ENCODE peak calls at places on chromosomes 6 and 20, in seven cellular contexts. One of them, this sample, is unnamed.

GRCh38 chr6:36683145-36683655 is 4.7 kb downstream of the CDKN1A start:
- DNase-seq in amygdala: no peak
- DNase-seq in brain microvascular endothelial cell: no peak
- DNase-seq in stimulated activated effector memory CD8-positive, alpha-beta T cell treated with anti-CD3 and anti-CD28 coated beads, Interleukin-12 subunit alpha, Interleukin-12 subunit beta, amount 100 ng/mL, for 72 hours: no peak
- DNase-seq in fibroblast of pulmonary artery: no peak
- DNase-seq in stimulated activated CD8-positive, alpha-beta memory T cell treated with anti-CD3 and anti-CD28 coated beads, Interleukin-2, amount 100 ng/mL, for 48 hours: no peak
- DNase-seq in head of caudate nucleus: no peak
- DNase-seq in this sample: no peak

GRCh38 chr6:39839445-39839844 is 47.3 kb downstream of the DAAM2 start:
- DNase-seq in amygdala: no peak
- DNase-seq in brain microvascular endothelial cell: no peak
- DNase-seq in stimulated activated effector memory CD8-positive, alpha-beta T cell treated with anti-CD3 and anti-CD28 coated beads, Interleukin-12 subunit alpha, Interleukin-12 subunit beta, amount 100 ng/mL, for 72 hours: no peak
- DNase-seq in fibroblast of pulmonary artery: no peak
- DNase-seq in stimulated activated CD8-positive, alpha-beta memory T cell treated with anti-CD3 and anti-CD28 coated beads, Interleukin-2, amount 100 ng/mL, for 48 hours: no peak
- DNase-seq in head of caudate nucleus: no peak
- DNase-seq in this sample: no peak

GRCh38 chr6:355809-356208 is 35.7 kb upstream of the IRF4 start:
- DNase-seq in amygdala: no peak
- DNase-seq in brain microvascular endothelial cell: no peak
- DNase-seq in stimulated activated effector memory CD8-positive, alpha-beta T cell treated with anti-CD3 and anti-CD28 coated beads, Interleukin-12 subunit alpha, Interleukin-12 subunit beta, amount 100 ng/mL, for 72 hours: no peak
- DNase-seq in fibroblast of pulmonary artery: no peak
- DNase-seq in stimulated activated CD8-positive, alpha-beta memory T cell treated with anti-CD3 and anti-CD28 coated beads, Interleukin-2, amount 100 ng/mL, for 48 hours: no peak
- DNase-seq in head of caudate nucleus: no peak
- DNase-seq in this sample: no peak

GRCh38 chr20:61993058-61993457 is 72.6 kb downstream of the TAF4 start:
- DNase-seq in amygdala: no peak
- DNase-seq in brain microvascular endothelial cell: no peak
- DNase-seq in stimulated activated effector memory CD8-positive, alpha-beta T cell treated with anti-CD3 and anti-CD28 coated beads, Interleukin-12 subunit alpha, Interleukin-12 subunit beta, amount 100 ng/mL, for 72 hours: no peak
- DNase-seq in fibroblast of pulmonary artery: no peak
- DNase-seq in stimulated activated CD8-positive, alpha-beta memory T cell treated with anti-CD3 and anti-CD28 coated beads, Interleukin-2, amount 100 ng/mL, for 48 hours: no peak
- DNase-seq in head of caudate nucleus: no peak
- DNase-seq in this sample: no peak

GRCh38 chr6:135935951-135936601 is 84.6 kb downstream of the PDE7B start:
- DNase-seq in amygdala: no peak
- DNase-seq in brain microvascular endothelial cell: peak; percentile 78
- DNase-seq in stimulated activated effector memory CD8-positive, alpha-beta T cell treated with anti-CD3 and anti-CD28 coated beads, Interleukin-12 subunit alpha, Interleukin-12 subunit beta, amount 100 ng/mL, for 72 hours: no peak
- DNase-seq in fibroblast of pulmonary artery: peak; percentile 40
- DNase-seq in stimulated activated CD8-positive, alpha-beta memory T cell treated with anti-CD3 and anti-CD28 coated beads, Interleukin-2, amount 100 ng/mL, for 48 hours: no peak
- DNase-seq in head of caudate nucleus: peak; percentile 53
- DNase-seq in this sample: no peak

GRCh38 chr20:25054995-25055629 is 2.8 kb downstream of the ACSS1 start:
- DNase-seq in amygdala: no peak
- DNase-seq in brain microvascular endothelial cell: no peak
- DNase-seq in stimulated activated effector memory CD8-positive, alpha-beta T cell treated with anti-CD3 and anti-CD28 coated beads, Interleukin-12 subunit alpha, Interleukin-12 subunit beta, amount 100 ng/mL, for 72 hours: no peak
- DNase-seq in fibroblast of pulmonary artery: no peak
- DNase-seq in stimulated activated CD8-positive, alpha-beta memory T cell treated with anti-CD3 and anti-CD28 coated beads, Interleukin-2, amount 100 ng/mL, for 48 hours: no peak
- DNase-seq in head of caudate nucleus: no peak
- DNase-seq in this sample: no peak

GRCh38 chr6:15779726-15780125 is 116.9 kb upstream of the DTNBP1 start:
- DNase-seq in amygdala: no peak
- DNase-seq in brain microvascular endothelial cell: no peak
- DNase-seq in stimulated activated effector memory CD8-positive, alpha-beta T cell treated with anti-CD3 and anti-CD28 coated beads, Interleukin-12 subunit alpha, Interleukin-12 subunit beta, amount 100 ng/mL, for 72 hours: no peak
- DNase-seq in fibroblast of pulmonary artery: no peak
- DNase-seq in stimulated activated CD8-positive, alpha-beta memory T cell treated with anti-CD3 and anti-CD28 coated beads, Interleukin-2, amount 100 ng/mL, for 48 hours: no peak
- DNase-seq in head of caudate nucleus: no peak
- DNase-seq in this sample: no peak

GRCh38 chr20:37816726-37817125 is 86.2 kb upstream of the VSTM2L start:
- DNase-seq in amygdala: no peak
- DNase-seq in brain microvascular endothelial cell: no peak
- DNase-seq in stimulated activated effector memory CD8-positive, alpha-beta T cell treated with anti-CD3 and anti-CD28 coated beads, Interleukin-12 subunit alpha, Interleukin-12 subunit beta, amount 100 ng/mL, for 72 hours: no peak
- DNase-seq in fibroblast of pulmonary artery: no peak
- DNase-seq in stimulated activated CD8-positive, alpha-beta memory T cell treated with anti-CD3 and anti-CD28 coated beads, Interleukin-2, amount 100 ng/mL, for 48 hours: no peak
- DNase-seq in head of caudate nucleus: no peak
- DNase-seq in this sample: no peak

GRCh38 chr20:36854343-36855240 is 21.3 kb upstream of the TLDC2 start:
- DNase-seq in amygdala: no peak
- DNase-seq in brain microvascular endothelial cell: no peak
- DNase-seq in stimulated activated effector memory CD8-positive, alpha-beta T cell treated with anti-CD3 and anti-CD28 coated beads, Interleukin-12 subunit alpha, Interleukin-12 subunit beta, amount 100 ng/mL, for 72 hours: no peak
- DNase-seq in fibroblast of pulmonary artery: no peak
- DNase-seq in stimulated activated CD8-positive, alpha-beta memory T cell treated with anti-CD3 and anti-CD28 coated beads, Interleukin-2, amount 100 ng/mL, for 48 hours: no peak
- DNase-seq in head of caudate nucleus: no peak
- DNase-seq in this sample: no peak

GRCh38 chr6:63640062-63640461 is 4.5 kb downstream of the PHF3 start:
- DNase-seq in amygdala: no peak
- DNase-seq in brain microvascular endothelial cell: peak; percentile 42
- DNase-seq in stimulated activated effector memory CD8-positive, alpha-beta T cell treated with anti-CD3 and anti-CD28 coated beads, Interleukin-12 subunit alpha, Interleukin-12 subunit beta, amount 100 ng/mL, for 72 hours: no peak
- DNase-seq in fibroblast of pulmonary artery: peak; percentile 43
- DNase-seq in stimulated activated CD8-positive, alpha-beta memory T cell treated with anti-CD3 and anti-CD28 coated beads, Interleukin-2, amount 100 ng/mL, for 48 hours: no peak
- DNase-seq in head of caudate nucleus: no peak
- DNase-seq in this sample: no peak

GRCh38 chr6:112040933-112041332 is 13.0 kb upstream of the CCN6 start:
- DNase-seq in amygdala: no peak
- DNase-seq in brain microvascular endothelial cell: no peak
- DNase-seq in stimulated activated effector memory CD8-positive, alpha-beta T cell treated with anti-CD3 and anti-CD28 coated beads, Interleukin-12 subunit alpha, Interleukin-12 subunit beta, amount 100 ng/mL, for 72 hours: no peak
- DNase-seq in fibroblast of pulmonary artery: peak; percentile 46
- DNase-seq in stimulated activated CD8-positive, alpha-beta memory T cell treated with anti-CD3 and anti-CD28 coated beads, Interleukin-2, amount 100 ng/mL, for 48 hours: no peak
- DNase-seq in head of caudate nucleus: no peak
- DNase-seq in this sample: no peak

GRCh38 chr20:8153281-8153908 is 21.3 kb downstream of the PLCB1 start:
- DNase-seq in amygdala: no peak
- DNase-seq in brain microvascular endothelial cell: peak; percentile 60
- DNase-seq in stimulated activated effector memory CD8-positive, alpha-beta T cell treated with anti-CD3 and anti-CD28 coated beads, Interleukin-12 subunit alpha, Interleukin-12 subunit beta, amount 100 ng/mL, for 72 hours: no peak
- DNase-seq in fibroblast of pulmonary artery: peak; percentile 54
- DNase-seq in stimulated activated CD8-positive, alpha-beta memory T cell treated with anti-CD3 and anti-CD28 coated beads, Interleukin-2, amount 100 ng/mL, for 48 hours: no peak
- DNase-seq in head of caudate nucleus: no peak
- DNase-seq in this sample: no peak

GRCh38 chr6:29724937-29725869 is 2.0 kb downstream of the HLA-F start:
- DNase-seq in amygdala: no peak
- DNase-seq in brain microvascular endothelial cell: no peak
- DNase-seq in stimulated activated effector memory CD8-positive, alpha-beta T cell treated with anti-CD3 and anti-CD28 coated beads, Interleukin-12 subunit alpha, Interleukin-12 subunit beta, amount 100 ng/mL, for 72 hours: peak; percentile 51
- DNase-seq in fibroblast of pulmonary artery: no peak
- DNase-seq in stimulated activated CD8-positive, alpha-beta memory T cell treated with anti-CD3 and anti-CD28 coated beads, Interleukin-2, amount 100 ng/mL, for 48 hours: no peak
- DNase-seq in head of caudate nucleus: no peak
- DNase-seq in this sample: no peak

GRCh38 chr6:1312444-1313363 is 806 bp downstream of the FOXQ1 start:
- DNase-seq in amygdala: no peak
- DNase-seq in brain microvascular endothelial cell: no peak
- DNase-seq in stimulated activated effector memory CD8-positive, alpha-beta T cell treated with anti-CD3 and anti-CD28 coated beads, Interleukin-12 subunit alpha, Interleukin-12 subunit beta, amount 100 ng/mL, for 72 hours: peak; percentile 52
- DNase-seq in fibroblast of pulmonary artery: no peak
- DNase-seq in stimulated activated CD8-positive, alpha-beta memory T cell treated with anti-CD3 and anti-CD28 coated beads, Interleukin-2, amount 100 ng/mL, for 48 hours: no peak
- DNase-seq in head of caudate nucleus: no peak
- DNase-seq in this sample: no peak

GRCh38 chr6:115539531-115539930 is 521.2 kb downstream of the FRK start:
- DNase-seq in amygdala: no peak
- DNase-seq in brain microvascular endothelial cell: no peak
- DNase-seq in stimulated activated effector memory CD8-positive, alpha-beta T cell treated with anti-CD3 and anti-CD28 coated beads, Interleukin-12 subunit alpha, Interleukin-12 subunit beta, amount 100 ng/mL, for 72 hours: no peak
- DNase-seq in fibroblast of pulmonary artery: no peak
- DNase-seq in stimulated activated CD8-positive, alpha-beta memory T cell treated with anti-CD3 and anti-CD28 coated beads, Interleukin-2, amount 100 ng/mL, for 48 hours: no peak
- DNase-seq in head of caudate nucleus: no peak
- DNase-seq in this sample: no peak

GRCh38 chr20:50251992-50252491 is 61.4 kb downstream of the CEBPB start:
- DNase-seq in amygdala: no peak
- DNase-seq in brain microvascular endothelial cell: peak; percentile 24
- DNase-seq in stimulated activated effector memory CD8-positive, alpha-beta T cell treated with anti-CD3 and anti-CD28 coated beads, Interleukin-12 subunit alpha, Interleukin-12 subunit beta, amount 100 ng/mL, for 72 hours: no peak
- DNase-seq in fibroblast of pulmonary artery: no peak
- DNase-seq in stimulated activated CD8-positive, alpha-beta memory T cell treated with anti-CD3 and anti-CD28 coated beads, Interleukin-2, amount 100 ng/mL, for 48 hours: no peak
- DNase-seq in head of caudate nucleus: no peak
- DNase-seq in this sample: no peak

GRCh38 chr6:5215181-5215580 is 45.6 kb downstream of the LYRM4 start:
- DNase-seq in amygdala: no peak
- DNase-seq in brain microvascular endothelial cell: no peak
- DNase-seq in stimulated activated effector memory CD8-positive, alpha-beta T cell treated with anti-CD3 and anti-CD28 coated beads, Interleukin-12 subunit alpha, Interleukin-12 subunit beta, amount 100 ng/mL, for 72 hours: no peak
- DNase-seq in fibroblast of pulmonary artery: peak; percentile 44
- DNase-seq in stimulated activated CD8-positive, alpha-beta memory T cell treated with anti-CD3 and anti-CD28 coated beads, Interleukin-2, amount 100 ng/mL, for 48 hours: no peak
- DNase-seq in head of caudate nucleus: no peak
- DNase-seq in this sample: peak; percentile 31

GRCh38 chr20:24411003-24411402 is 58.4 kb upstream of the SYNDIG1 start:
- DNase-seq in amygdala: no peak
- DNase-seq in brain microvascular endothelial cell: no peak
- DNase-seq in stimulated activated effector memory CD8-positive, alpha-beta T cell treated with anti-CD3 and anti-CD28 coated beads, Interleukin-12 subunit alpha, Interleukin-12 subunit beta, amount 100 ng/mL, for 72 hours: no peak
- DNase-seq in fibroblast of pulmonary artery: no peak
- DNase-seq in stimulated activated CD8-positive, alpha-beta memory T cell treated with anti-CD3 and anti-CD28 coated beads, Interleukin-2, amount 100 ng/mL, for 48 hours: no peak
- DNase-seq in head of caudate nucleus: no peak
- DNase-seq in this sample: no peak

GRCh38 chr20:15827628-15828027 is 745.6 kb downstream of the KIF16B start:
- DNase-seq in amygdala: no peak
- DNase-seq in brain microvascular endothelial cell: no peak
- DNase-seq in stimulated activated effector memory CD8-positive, alpha-beta T cell treated with anti-CD3 and anti-CD28 coated beads, Interleukin-12 subunit alpha, Interleukin-12 subunit beta, amount 100 ng/mL, for 72 hours: no peak
- DNase-seq in fibroblast of pulmonary artery: no peak
- DNase-seq in stimulated activated CD8-positive, alpha-beta memory T cell treated with anti-CD3 and anti-CD28 coated beads, Interleukin-2, amount 100 ng/mL, for 48 hours: no peak
- DNase-seq in head of caudate nucleus: no peak
- DNase-seq in this sample: no peak

GRCh38 chr6:44733146-44733545 is 345.6 kb downstream of the CDC5L start:
- DNase-seq in amygdala: no peak
- DNase-seq in brain microvascular endothelial cell: no peak
- DNase-seq in stimulated activated effector memory CD8-positive, alpha-beta T cell treated with anti-CD3 and anti-CD28 coated beads, Interleukin-12 subunit alpha, Interleukin-12 subunit beta, amount 100 ng/mL, for 72 hours: no peak
- DNase-seq in fibroblast of pulmonary artery: no peak
- DNase-seq in stimulated activated CD8-positive, alpha-beta memory T cell treated with anti-CD3 and anti-CD28 coated beads, Interleukin-2, amount 100 ng/mL, for 48 hours: no peak
- DNase-seq in head of caudate nucleus: no peak
- DNase-seq in this sample: no peak

GRCh38 chr20:19254956-19255355 is 42.5 kb downstream of the SLC24A3 start:
- DNase-seq in amygdala: no peak
- DNase-seq in brain microvascular endothelial cell: no peak
- DNase-seq in stimulated activated effector memory CD8-positive, alpha-beta T cell treated with anti-CD3 and anti-CD28 coated beads, Interleukin-12 subunit alpha, Interleukin-12 subunit beta, amount 100 ng/mL, for 72 hours: no peak
- DNase-seq in fibroblast of pulmonary artery: no peak
- DNase-seq in stimulated activated CD8-positive, alpha-beta memory T cell treated with anti-CD3 and anti-CD28 coated beads, Interleukin-2, amount 100 ng/mL, for 48 hours: no peak
- DNase-seq in head of caudate nucleus: no peak
- DNase-seq in this sample: no peak

GRCh38 chr20:1631309-1632227 is 11.8 kb upstream of the SIRPB1 start:
- DNase-seq in amygdala: no peak
- DNase-seq in brain microvascular endothelial cell: no peak
- DNase-seq in stimulated activated effector memory CD8-positive, alpha-beta T cell treated with anti-CD3 and anti-CD28 coated beads, Interleukin-12 subunit alpha, Interleukin-12 subunit beta, amount 100 ng/mL, for 72 hours: no peak
- DNase-seq in fibroblast of pulmonary artery: peak; percentile 31
- DNase-seq in stimulated activated CD8-positive, alpha-beta memory T cell treated with anti-CD3 and anti-CD28 coated beads, Interleukin-2, amount 100 ng/mL, for 48 hours: no peak
- DNase-seq in head of caudate nucleus: no peak
- DNase-seq in this sample: no peak

GRCh38 chr6:56930846-56931245 is 24.1 kb upstream of the BEND6 start:
- DNase-seq in amygdala: no peak
- DNase-seq in brain microvascular endothelial cell: no peak
- DNase-seq in stimulated activated effector memory CD8-positive, alpha-beta T cell treated with anti-CD3 and anti-CD28 coated beads, Interleukin-12 subunit alpha, Interleukin-12 subunit beta, amount 100 ng/mL, for 72 hours: no peak
- DNase-seq in fibroblast of pulmonary artery: no peak
- DNase-seq in stimulated activated CD8-positive, alpha-beta memory T cell treated with anti-CD3 and anti-CD28 coated beads, Interleukin-2, amount 100 ng/mL, for 48 hours: no peak
- DNase-seq in head of caudate nucleus: no peak
- DNase-seq in this sample: no peak

GRCh38 chr20:14599613-14600012 is 262.2 kb upstream of the FLRT3 start:
- DNase-seq in amygdala: no peak
- DNase-seq in brain microvascular endothelial cell: no peak
- DNase-seq in stimulated activated effector memory CD8-positive, alpha-beta T cell treated with anti-CD3 and anti-CD28 coated beads, Interleukin-12 subunit alpha, Interleukin-12 subunit beta, amount 100 ng/mL, for 72 hours: no peak
- DNase-seq in fibroblast of pulmonary artery: no peak
- DNase-seq in stimulated activated CD8-positive, alpha-beta memory T cell treated with anti-CD3 and anti-CD28 coated beads, Interleukin-2, amount 100 ng/mL, for 48 hours: no peak
- DNase-seq in head of caudate nucleus: peak; percentile 29
- DNase-seq in this sample: no peak

GRCh38 chr20:62523473-62524203 is 47.8 kb upstream of the GATA5 start:
- DNase-seq in amygdala: no peak
- DNase-seq in brain microvascular endothelial cell: no peak
- DNase-seq in stimulated activated effector memory CD8-positive, alpha-beta T cell treated with anti-CD3 and anti-CD28 coated beads, Interleukin-12 subunit alpha, Interleukin-12 subunit beta, amount 100 ng/mL, for 72 hours: peak; percentile 56
- DNase-seq in fibroblast of pulmonary artery: no peak
- DNase-seq in stimulated activated CD8-positive, alpha-beta memory T cell treated with anti-CD3 and anti-CD28 coated beads, Interleukin-2, amount 100 ng/mL, for 48 hours: peak; percentile 73
- DNase-seq in head of caudate nucleus: no peak
- DNase-seq in this sample: no peak